ENCODE peak calls at places on chromosomes 16 and 17, in four cellular contexts. I is H1, C is DND-41, J is mammary epithelial cell. X is an unnamed sample.

GRCh38 chr17:14942511-14943185 is 322.5 kb downstream of the PMP22 start:
- DNase-seq in I (no peak), C (no peak), J (peak; percentile 92), X (no peak)

GRCh38 chr17:27499451-27500265 is 43.4 kb downstream of the KSR1 start:
- DNase-seq in I (no peak), C (no peak), J (no peak), X (no peak)

GRCh38 chr17:28174352-28175046 is 132.0 kb downstream of the NLK start:
- DNase-seq in I (no peak), C (no peak), J (peak; percentile 29), X (no peak)

GRCh38 chr16:24718967-24719521 is 10.4 kb upstream of the TNRC6A start:
- DNase-seq in I (no peak), C (no peak), J (no peak), X (no peak)

GRCh38 chr17:58327363-58328194 is 1.0 kb downstream of the TSPOAP1 start:
- DNase-seq in I (no peak), C (no peak), J (no peak), X (no peak)

GRCh38 chr17:22435231-22435974 is 743.1 kb downstream of the KCNJ18 start:
- DNase-seq in I (no peak), C (no peak), J (no peak), X (no peak)

GRCh38 chr17:40329981-40330794 is 21.2 kb downstream of the RARA start:
- DNase-seq in I (no peak), C (no peak), J (no peak), X (no peak)

GRCh38 chr17:34314279-34314678 is 5.0 kb upstream of the CCL8 start:
- DNase-seq in I (no peak), C (no peak), J (no peak), X (peak; percentile 26)

GRCh38 chr16:88068476-88069396 is 117.5 kb downstream of the BANP start:
- DNase-seq in I (no peak), C (no peak), J (no peak), X (no peak)

GRCh38 chr16:48901712-48902374 is 291.9 kb upstream of the N4BP1 start:
- DNase-seq in I (no peak), C (no peak), J (no peak), X (no peak)

GRCh38 chr17:62628845-62629555 is 1.5 kb downstream of the MRC2 start:
- DNase-seq in I (no peak), C (no peak), J (peak; percentile 39), X (no peak)

GRCh38 chr16:27149986-27150385 is 53.3 kb upstream of the KDM8 start:
- DNase-seq in I (no peak), C (no peak), J (no peak), X (no peak)

GRCh38 chr17:6558932-6559752 is 2.8 kb upstream of the PITPNM3 start:
- DNase-seq in I (no peak), C (no peak), J (no peak), X (no peak)

GRCh38 chr17:77287432-77288068 is 146.8 kb downstream of the SEC14L1 start:
- DNase-seq in I (no peak), C (no peak), J (peak; percentile 80), X (peak; percentile 61)

DNA sequence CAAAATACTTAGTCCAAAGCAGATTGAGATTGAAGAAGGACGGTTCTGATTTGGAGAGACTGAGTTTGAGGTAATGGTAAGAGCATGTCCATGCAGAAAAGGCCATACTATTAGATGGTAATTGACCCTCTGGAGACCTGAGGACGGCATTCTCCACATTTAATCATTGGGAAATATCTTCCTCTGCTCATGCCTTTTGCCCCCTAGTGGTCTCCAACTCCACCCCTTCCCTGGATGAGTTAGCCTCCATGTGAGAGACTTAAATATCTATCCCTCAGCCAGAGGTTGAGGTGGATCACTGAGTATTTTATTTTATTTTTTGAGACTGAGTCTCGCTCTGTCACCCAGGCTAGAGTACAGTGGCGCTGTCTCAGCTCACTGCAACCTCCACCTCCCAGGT is 10.4 kb upstream of the OR3A1 start:
- DNase-seq in I (no peak), C (no peak), J (no peak), X (no peak)
- H3K9me3 ChIP-seq in I (peaks cover 35% of the 10 kb centered on the region), C (no peaks in the 10 kb centered on the region), J (no peaks in the 10 kb centered on the region), X (no peaks in the 10 kb centered on the region)

GRCh38 chr16:52497067-52497816 is 49.7 kb downstream of the TOX3 start:
- DNase-seq in I (no peak), C (no peak), J (no peak), X (peak; percentile 35)

GRCh38 chr16:52499061-52499460 is 47.9 kb downstream of the TOX3 start:
- DNase-seq in I (no peak), C (no peak), J (no peak), X (no peak)

GRCh38 chr16:52500963-52501362 is 46.0 kb downstream of the TOX3 start:
- DNase-seq in I (no peak), C (no peak), J (no peak), X (no peak)

GRCh38 chr16:52498640-52499039 is 48.3 kb downstream of the TOX3 start:
- DNase-seq in I (no peak), C (no peak), J (no peak), X (peak; percentile 68)

DNA sequence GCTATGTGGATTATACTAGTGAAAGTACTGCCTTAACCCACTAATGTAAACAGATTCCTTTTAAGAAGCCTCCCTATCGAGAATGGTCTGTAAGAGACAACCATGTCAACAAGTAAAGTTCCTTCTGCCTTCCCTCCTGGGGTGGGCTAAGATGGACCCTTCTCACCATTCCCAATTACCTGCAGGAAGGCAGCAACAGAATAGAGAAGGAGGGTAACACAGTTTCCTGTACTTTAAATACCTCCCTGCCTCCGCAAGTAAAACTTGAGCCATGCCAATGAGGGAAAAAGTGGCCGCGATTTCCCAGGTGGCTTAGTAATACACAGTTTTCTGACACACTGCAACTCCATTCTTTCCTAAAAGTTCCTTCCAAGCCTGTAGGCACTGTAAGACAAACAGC is 45.2 kb downstream of the TOX3 start:
- DNase-seq in I (no peak), C (no peak), J (no peak), X (no peak)
- H3K27ac ChIP-seq in I (no peak overlapping the region), C (no peak overlapping the region), J (no peak overlapping the region), X (no peak overlapping the region)

DNA sequence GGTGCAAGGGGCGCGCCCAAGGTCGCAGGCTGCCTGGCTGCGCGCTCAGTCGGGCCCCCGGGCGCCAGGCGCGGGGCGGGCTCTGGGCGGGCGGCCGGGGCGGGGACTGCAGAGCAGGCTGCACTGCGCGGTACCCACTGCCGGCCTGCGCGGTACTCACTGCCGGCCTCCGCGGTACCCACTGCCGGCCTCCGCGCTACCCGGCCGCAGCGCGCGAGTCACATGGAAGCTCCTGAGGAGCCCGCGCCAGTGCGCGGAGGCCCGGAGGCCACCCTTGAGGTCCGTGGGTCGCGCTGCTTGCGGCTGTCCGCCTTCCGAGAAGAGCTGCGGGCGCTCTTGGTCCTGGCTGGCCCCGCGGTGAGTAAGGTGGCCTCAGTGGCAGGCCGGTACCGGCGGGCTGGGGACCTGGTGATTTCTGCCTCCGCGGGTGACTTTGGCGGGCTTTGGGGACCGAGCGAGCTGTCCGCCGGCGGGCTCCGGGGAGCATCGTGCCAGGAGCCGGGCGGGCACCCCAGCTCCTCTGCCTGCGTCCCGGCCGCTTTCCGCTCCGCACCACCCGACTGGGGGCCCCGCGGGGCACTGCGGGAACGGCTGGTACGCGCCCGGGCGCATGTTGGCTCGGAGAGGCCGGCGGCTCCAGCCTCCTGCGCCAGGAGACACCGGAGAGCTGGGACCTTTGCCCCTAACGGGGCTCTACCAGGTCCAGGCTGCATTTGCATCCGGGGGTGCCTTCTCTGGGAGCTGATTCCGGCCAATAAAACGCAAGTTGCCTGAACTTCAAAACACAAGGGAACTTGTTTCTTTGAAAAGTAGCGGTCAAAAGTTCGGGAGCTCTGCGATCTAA is at the start of gene SLC47A1:
- DNase-seq in I (no peak), C (no peak), J (peak; percentile 34), X (no peak)
- H3K9ac ChIP-seq in I (no peak within 1 kb of the TSS), C (no peak within 1 kb of the TSS), J (no peak within 1 kb of the TSS), X (peak within 1 kb of the TSS; percentile 27)

GRCh38 chr16:31893824-31894223 is 20.2 kb downstream of the ZNF267 start:
- DNase-seq in I (no peak), C (no peak), J (no peak), X (no peak)
- H3K9me3 ChIP-seq in I (peaks cover 23% of the 10 kb centered on the region), C (peaks cover 48% of the 10 kb centered on the region), J (peaks cover 19% of the 10 kb centered on the region), X (peaks cover 9% of the 10 kb centered on the region)

DNA sequence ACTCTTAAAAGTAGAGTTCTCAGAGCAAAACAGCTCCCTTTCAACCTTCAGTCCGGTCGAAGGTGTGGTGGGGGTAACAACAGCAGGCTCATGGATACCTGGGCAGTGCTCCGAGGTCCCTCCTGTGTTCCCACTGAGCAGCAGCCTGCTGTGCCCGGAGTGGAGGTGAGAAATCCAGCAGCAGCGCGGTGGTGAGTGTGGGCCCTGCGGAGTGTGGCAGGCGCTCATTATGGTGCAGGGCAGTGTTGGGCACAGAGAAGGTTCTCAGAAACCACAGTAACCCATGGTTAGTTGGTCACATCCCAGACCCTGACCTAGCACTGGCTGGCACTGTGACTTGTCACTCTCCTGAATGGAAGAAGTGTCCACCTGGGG is 5.0 kb upstream of the P4HB start:
- DNase-seq in I (no peak), C (no peak), J (no peak), X (no peak)
- H3K27ac ChIP-seq in I (no peak overlapping the region), C (no peak overlapping the region), J (no peak overlapping the region), X (peak overlapping the region; percentile 80)

GRCh38 chr17:2172447-2172938 is 117.6 kb downstream of the HIC1 start:
- DNase-seq in I (no peak), C (no peak), J (peak; percentile 55), X (no peak)
- H3K9ac ChIP-seq in I (no peak overlapping the region), C (no peak overlapping the region), J (peak overlapping the region; percentile 49), X (no peak overlapping the region)

DNA sequence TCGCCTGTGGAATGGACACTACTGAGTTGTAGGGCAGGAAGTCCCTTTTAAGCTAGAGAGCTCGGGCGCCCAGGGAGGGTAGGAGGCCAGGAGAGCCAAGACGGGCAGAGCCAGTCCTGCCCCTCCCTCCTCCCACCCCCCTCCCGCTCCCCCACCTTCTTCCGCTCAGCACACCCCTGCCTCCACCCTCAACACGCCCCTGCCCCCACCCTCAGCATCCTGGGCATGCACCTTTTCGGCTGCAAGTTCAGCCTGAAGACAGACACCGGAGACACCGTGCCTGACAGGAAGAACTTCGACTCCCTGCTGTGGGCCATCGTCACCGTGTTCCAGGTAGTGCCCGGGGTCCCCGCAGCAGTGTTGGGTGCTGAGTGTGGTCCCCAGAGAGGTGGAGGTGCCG is 18.3 kb downstream of the TPSG1 start:
- DNase-seq in I (no peak), C (no peak), J (no peak), X (no peak)
- H3K9me3 ChIP-seq in I (no peaks in the 10 kb centered on the region), C (no peaks in the 10 kb centered on the region), J (peaks cover 4% of the 10 kb centered on the region), X (no peaks in the 10 kb centered on the region)

GRCh38 chr16:53775106-53775820 is 71.3 kb downstream of the FTO start:
- DNase-seq in I (no peak), C (no peak), J (no peak), X (no peak)
- H3K27ac ChIP-seq in I (no peak overlapping the region), C (peak overlapping the region; percentile 62), J (peak overlapping the region; percentile 76), X (peak overlapping the region; percentile 45)

X was measured in colonic mucosa.